ENCODE peak calls at places on chromosomes 12 and 14, in four cellular contexts. O, M, S and K are unnamed samples.

GRCh38 chr12:25677180-25677937 is 124.3 kb upstream of the LMNTD1 start:
- DNase-seq in O (no peak), S (no peak), M (no peak), K (no peak)

GRCh38 chr12:113087193-113087592 is 30.7 kb downstream of the DTX1 start:
- DNase-seq in S (no peak), O (no peak), M (no peak), K (no peak)

GRCh38 chr12:125861299-125862281 is 796.4 kb downstream of the AACS start:
- DNase-seq in M (no peak), O (no peak), S (no peak), K (peak; percentile 85)

GRCh38 chr14:20516921-20517320 is 11.6 kb downstream of the RNASE10 start:
- DNase-seq in S (no peak), O (no peak), M (peak; percentile 33), K (no peak)

GRCh38 chr12:62732861-62733427 is 202.0 kb downstream of the PPM1H start:
- DNase-seq in S (no peak), M (no peak), O (no peak), K (no peak)

GRCh38 chr14:100032749-100033148 is 32.5 kb upstream of the EVL start:
- DNase-seq in M (no peak), O (no peak), S (no peak), K (no peak)

GRCh38 chr14:75440733-75441474 is 13.1 kb downstream of the JDP2 start:
- DNase-seq in S (no peak), M (no peak), O (no peak), K (no peak)

GRCh38 chr12:66203820-66204219 is 14.8 kb downstream of the IRAK3 start:
- DNase-seq in S (no peak), M (no peak), O (no peak), K (no peak)

GRCh38 chr12:125122668-125123067 is 57.4 kb downstream of the AACS start:
- DNase-seq in M (no peak), S (no peak), O (no peak), K (no peak)

GRCh38 chr14:56774503-56774902 is 35.8 kb downstream of the OTX2 start:
- DNase-seq in M (no peak), S (no peak), O (no peak), K (no peak)

GRCh38 chr14:77467801-77468200 is 9.9 kb downstream of the AHSA1 start:
- DNase-seq in M (no peak), S (no peak), O (no peak), K (no peak)

GRCh38 chr14:99627510-99628381 is 17.2 kb upstream of the HHIPL1 start:
- DNase-seq in M (no peak), S (no peak), O (no peak), K (no peak)

GRCh38 chr12:19833775-19834501 is 394.6 kb downstream of the AEBP2 start:
- DNase-seq in O (no peak), S (no peak), M (no peak), K (no peak)

GRCh38 chr14:23358553-23359166 is 6.0 kb upstream of the SLC22A17 start:
- DNase-seq in M (no peak), O (no peak), S (no peak), K (no peak)

GRCh38 chr14:83992857-83993256 is 1537.1 kb upstream of the FLRT2 start:
- DNase-seq in S (no peak), M (no peak), O (no peak), K (no peak)

GRCh38 chr12:153080-153746 is 60.7 kb downstream of the SLC6A12 start:
- DNase-seq in M (no peak), S (peak; percentile 27), O (peak; percentile 81), K (peak; percentile 84)

GRCh38 chr12:104505095-104505819 is 48.5 kb downstream of the CHST11 start:
- DNase-seq in O (peak; percentile 73), S (no peak), M (no peak), K (no peak)

GRCh38 chr12:12534975-12535374 is 27.7 kb downstream of the DUSP16 start:
- DNase-seq in M (no peak), S (no peak), O (no peak), K (no peak)

GRCh38 chr12:90510948-90511347 is 444.0 kb downstream of the CCER1 start:
- DNase-seq in O (no peak), M (no peak), S (no peak), K (no peak)

GRCh38 chr12:92624236-92624635 is 78.6 kb upstream of the PLEKHG7 start:
- DNase-seq in M (no peak), O (no peak), S (no peak), K (no peak)

GRCh38 chr12:59086124-59086523 is 165.8 kb upstream of the LRIG3 start:
- DNase-seq in S (no peak), O (no peak), M (no peak), K (no peak)

GRCh38 chr12:128727461-128727860 is 96.3 kb downstream of the SLC15A4 start:
- DNase-seq in M (no peak), O (no peak), S (no peak), K (no peak)

GRCh38 chr12:119682635-119683340 is 14.9 kb downstream of the PRKAB1 start:
- DNase-seq in O (no peak), S (no peak), M (no peak), K (no peak)

GRCh38 chr14:101226603-101227425 is 323.3 kb upstream of the RTL1 start:
- DNase-seq in S (no peak), O (no peak), M (no peak), K (peak; percentile 62)

GRCh38 chr14:68470361-68470760 is 322.5 kb downstream of the ZFP36L1 start:
- DNase-seq in S (no peak), O (no peak), M (no peak), K (no peak)

GRCh38 chr12:52258335-52258901 is 16.0 kb upstream of the KRT86 start:
- DNase-seq in S (no peak), M (no peak), O (peak; percentile 18), K (peak; percentile 66)

GRCh38 chr14:22781606-22782000 is 15.1 kb downstream of the OXA1L start:
- DNase-seq in O (no peak), S (no peak), M (no peak), K (no peak)

GRCh38 chr12:1281683-1282366 is 290.8 kb downstream of the ERC1 start:
- DNase-seq in S (no peak), M (no peak), O (no peak), K (no peak)

GRCh38 chr12:15688838-15689237 is 100.3 kb downstream of the EPS8 start:
- DNase-seq in M (no peak), S (no peak), O (no peak), K (no peak)